ENCODE peak calls at places on chromosomes 7 and 10, in seven cellular contexts. Z, H, R, M, T, Q and A are unnamed samples.

GRCh38 chr10:68121020-68121743 is 11.9 kb downstream of the MYPN start:
- DNase-seq in M (no peak), T (no peak), Z (no peak), R (no peak), H (no peak), Q (no peak), A (no peak)

GRCh38 chr7:155543011-155543881 is 3.1 kb downstream of the CNPY1 start:
- DNase-seq in Z (no peak), H (peak; percentile 27), R (no peak), M (no peak), T (no peak), Q (no peak), A (no peak)

GRCh38 chr7:21939136-21939857 is 6.4 kb downstream of the CDCA7L start:
- DNase-seq in T (no peak), Z (no peak), R (peak; percentile 76), Q (peak; percentile 90), H (peak; percentile 70), M (peak; percentile 25), A (peak; percentile 9)

GRCh38 chr10:110901954-110902819 is 16.8 kb downstream of the BBIP1 start:
- DNase-seq in M (no peak), T (no peak), H (peak; percentile 86), R (no peak), Q (peak; percentile 79), Z (peak; percentile 44), A (peak; percentile 77)

GRCh38 chr10:126504761-126505112 is 116.5 kb upstream of the ADAM12 start:
- DNase-seq in T (no peak), M (no peak), Z (no peak), Q (no peak), H (no peak), R (no peak), A (no peak)

GRCh38 chr10:84525120-84525806 is 196.9 kb downstream of the CCSER2 start:
- DNase-seq in Z (no peak), H (peak; percentile 45), T (no peak), M (no peak), Q (no peak), R (no peak), A (no peak)

GRCh38 chr10:618229-618989 is 71.1 kb downstream of the DIP2C start:
- DNase-seq in R (no peak), M (no peak), Q (no peak), T (no peak), Z (no peak), H (no peak), A (no peak)

GRCh38 chr7:149823191-149823630 is 15.0 kb upstream of the ZNF862 start:
- DNase-seq in R (no peak), Q (no peak), M (no peak), T (no peak), H (no peak), Z (no peak), A (no peak)

GRCh38 chr7:74174606-74175082 is 488 bp downstream of the EIF4H start:
- DNase-seq in R (peak; percentile 6), Q (peak; percentile 49), Z (peak; percentile 74), T (peak; percentile 3), M (no peak), H (peak; percentile 75), A (peak; percentile 45)

GRCh38 chr10:88687853-88688467 is 18.1 kb upstream of the LIPK start:
- DNase-seq in H (peak; percentile 17), T (no peak), R (peak; percentile 49), Z (peak; percentile 32), M (no peak), Q (no peak), A (peak; percentile 36)

GRCh38 chr7:111832159-111832558 is 269.9 kb upstream of the IMMP2L start:
- DNase-seq in Q (no peak), R (no peak), Z (no peak), H (no peak), M (no peak), T (no peak), A (no peak)

GRCh38 chr7:91918356-91918755 is 22.3 kb upstream of the AKAP9 start:
- DNase-seq in H (no peak), M (no peak), R (no peak), T (no peak), Z (no peak), Q (no peak), A (no peak)

GRCh38 chr10:121096617-121097431 is 245.7 kb downstream of the WDR11 start:
- DNase-seq in Q (no peak), T (no peak), Z (peak; percentile 96), R (no peak), M (no peak), H (peak; percentile 91), A (peak; percentile 91)

GRCh38 chr10:118730699-118731456 is 23.9 kb downstream of the CACUL1 start:
- DNase-seq in R (no peak), T (no peak), M (no peak), Q (no peak), Z (no peak), H (no peak), A (no peak)